ENCODE peak calls at places on chromosomes 6 and 20, in four cellular contexts. X is IMR-90, A is AG09309, M is GM12878. S is an unnamed sample.

GRCh38 chr20:41133709-41134361 is 3.5 kb upstream of the PLCG1 start:
- DNase-seq in X (peak; percentile 18), A (no peak), M (peak; percentile 94), S (no peak)

GRCh38 chr6:2909718-2910117 is 6.6 kb upstream of the SERPINB9 start:
- DNase-seq in X (peak; percentile 40), A (no peak), M (no peak), S (no peak)

GRCh38 chr6:168410035-168410434 is 30.9 kb upstream of the SMOC2 start:
- DNase-seq in X (no peak), A (no peak), M (no peak), S (no peak)

GRCh38 chr20:48622421-48622820 is 205.4 kb downstream of the PREX1 start:
- DNase-seq in X (no peak), A (no peak), M (no peak), S (no peak)

GRCh38 chr20:50330504-50331313 is 140.1 kb downstream of the CEBPB start:
- DNase-seq in X (no peak), A (no peak), M (no peak), S (no peak)

GRCh38 chr20:50146732-50147662 is 6.5 kb downstream of the PEDS1 start:
- DNase-seq in X (peak; percentile 43), A (no peak), M (peak; percentile 45), S (peak; percentile 71)

GRCh38 chr20:48003021-48003420 is 217.7 kb upstream of the SULF2 start:
- DNase-seq in X (no peak), A (no peak), M (no peak), S (no peak)

GRCh38 chr20:12928358-12928754 is 80.4 kb upstream of the SPTLC3 start:
- DNase-seq in X (no peak), A (no peak), M (no peak), S (no peak)

GRCh38 chr20:38838326-38838725 is 32.8 kb downstream of the PPP1R16B start:
- DNase-seq in X (no peak), A (no peak), M (no peak), S (no peak)

GRCh38 chr20:48051810-48052491 is 266.7 kb upstream of the SULF2 start:
- DNase-seq in X (peak; percentile 45), A (peak; percentile 52), M (no peak), S (peak; percentile 74)

GRCh38 chr20:11901127-11901526 is 16.6 kb upstream of the BTBD3 start:
- DNase-seq in X (peak; percentile 90), A (peak; percentile 59), M (no peak), S (peak; percentile 76)

GRCh38 chr6:34459899-34460593 is 5.8 kb upstream of the PACSIN1 start:
- DNase-seq in X (peak; percentile 48), A (peak; percentile 2), M (peak; percentile 24), S (no peak)

GRCh38 chr6:70753870-70754269 is 86.2 kb downstream of the SMAP1 start:
- DNase-seq in X (no peak), A (no peak), M (no peak), S (no peak)

GRCh38 chr20:50728981-50729874 is 2.2 kb upstream of the PARD6B start:
- DNase-seq in X (no peak), A (no peak), M (no peak), S (peak; percentile 53)

GRCh38 chr6:33752139-33753015 is 5.7 kb upstream of the IP6K3 start:
- DNase-seq in X (no peak), A (no peak), M (no peak), S (no peak)

GRCh38 chr6:22907085-22907484 is 337.7 kb downstream of the HDGFL1 start:
- DNase-seq in X (no peak), A (no peak), M (no peak), S (no peak)

GRCh38 chr6:54717849-54718455 is 128.6 kb upstream of the FAM83B start:
- DNase-seq in X (peak; percentile 37), A (no peak), M (peak; percentile 20), S (peak; percentile 57)

GRCh38 chr6:134720353-134721094 is 229.4 kb downstream of the ALDH8A1 start:
- DNase-seq in X (no peak), A (no peak), M (no peak), S (no peak)

GRCh38 chr20:45444050-45444449 is 25.5 kb upstream of the WFDC2 start:
- DNase-seq in X (no peak), A (no peak), M (no peak), S (no peak)

GRCh38 chr20:21357851-21358250 is 39.5 kb downstream of the NKX2-4 start:
- DNase-seq in X (peak; percentile 12), A (no peak), M (no peak), S (no peak)

GRCh38 chr20:19688031-19688806 is 69.8 kb upstream of the RIN2 start:
- DNase-seq in X (peak; percentile 92), A (peak; percentile 89), M (no peak), S (peak; percentile 58)

GRCh38 chr20:25135031-25135430 is 53.1 kb upstream of the VSX1 start:
- DNase-seq in X (no peak), A (no peak), M (no peak), S (no peak)

GRCh38 chr6:11243861-11244260 is 11.4 kb upstream of the NEDD9 start:
- DNase-seq in X (no peak), A (no peak), M (no peak), S (no peak)

GRCh38 chr6:169253745-169254238 is at the start of gene THBS2:
- DNase-seq in X (peak; percentile 93), A (peak; percentile 99), M (no peak), S (no peak)

DNA sequence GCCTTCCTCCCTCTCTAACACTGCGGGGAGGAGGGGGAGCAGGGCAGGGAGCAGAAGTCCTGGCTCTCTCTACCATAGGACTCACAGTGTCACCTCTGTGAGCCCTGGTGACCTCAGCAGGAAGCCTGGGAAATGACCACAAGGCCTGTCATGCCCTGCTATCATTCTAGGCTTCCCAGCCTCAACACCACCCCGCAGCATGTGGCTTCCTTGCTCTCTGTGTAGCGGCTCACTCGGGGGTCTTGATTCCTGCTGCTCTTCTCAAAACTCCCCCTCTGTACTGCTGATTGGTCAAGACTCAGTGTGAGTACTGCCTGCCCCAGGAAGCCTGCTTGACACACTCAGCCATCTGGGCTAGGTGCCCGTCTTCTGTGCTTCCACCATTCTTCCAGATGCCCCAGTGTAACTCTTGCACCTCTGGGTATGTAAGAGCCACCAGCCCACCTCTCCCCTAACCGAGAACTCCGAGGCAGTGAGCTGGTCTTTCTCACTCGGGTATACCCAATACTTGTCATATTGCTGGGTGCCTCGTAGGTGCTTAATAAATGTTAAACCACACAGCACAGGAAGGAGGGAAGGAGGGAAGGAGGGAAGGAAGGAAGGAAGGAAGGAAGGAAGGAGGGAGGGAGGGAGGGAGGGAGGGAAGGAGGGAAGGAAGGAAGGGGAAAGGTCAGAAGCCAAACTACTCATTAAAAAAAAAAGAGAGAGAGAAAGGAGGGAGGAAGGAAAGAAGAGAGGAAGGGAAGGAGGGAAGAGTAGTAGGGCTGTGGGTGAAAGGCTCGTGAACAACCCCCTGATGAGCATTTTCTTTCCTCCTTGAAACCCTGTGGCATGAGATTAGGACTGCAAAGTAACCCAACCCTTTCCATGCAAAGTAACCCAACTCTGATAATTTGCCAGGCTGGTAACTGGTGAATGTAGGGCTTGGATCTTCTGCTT is 5.0 kb downstream of the MDFI start:
- DNase-seq in X (no peak), A (no peak), M (no peak), S (no peak)
- H3K4me3 ChIP-seq in X (no peak overlapping the region), A (no peak overlapping the region), M (no peak overlapping the region), S (no peak overlapping the region)

GRCh38 chr6:73180718-73181619 is 44.3 kb downstream of the KHDC1L start:
- DNase-seq in X (peak; percentile 84), A (peak; percentile 59), M (peak; percentile 53), S (peak; percentile 46)

GRCh38 chr6:73177221-73177944 is 47.9 kb downstream of the KHDC1L start:
- DNase-seq in X (no peak), A (no peak), M (peak; percentile 33), S (no peak)

GRCh38 chr6:73180076-73180717 is 45.1 kb downstream of the KHDC1L start:
- DNase-seq in X (peak; percentile 25), A (peak; percentile 3), M (no peak), S (no peak)

DNA sequence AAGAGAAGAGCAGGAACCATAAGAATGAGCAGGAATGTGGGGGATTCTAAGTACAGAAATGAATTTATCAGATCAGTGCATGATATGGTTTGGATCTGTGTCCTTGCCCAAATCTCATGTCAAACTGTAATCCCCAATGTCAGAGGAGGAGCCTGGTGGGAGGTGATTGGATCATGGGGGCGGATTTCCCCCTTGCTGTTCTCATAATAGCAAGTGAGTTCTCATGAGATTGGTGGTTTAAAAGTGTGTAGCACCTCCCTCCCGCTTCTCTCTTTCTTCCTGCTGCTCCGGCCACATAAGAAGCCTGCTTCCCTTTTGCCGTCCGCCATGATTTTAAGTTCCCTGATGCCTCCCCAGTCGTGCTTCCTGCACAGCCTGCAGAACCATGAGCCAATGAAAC is 49.2 kb downstream of the KHDC1L start:
- DNase-seq in X (no peak), A (no peak), M (no peak), S (no peak)
- H3K4me3 ChIP-seq in X (no peak overlapping the region), A (no peak overlapping the region), M (no peak overlapping the region), S (no peak overlapping the region)

GRCh38 chr6:137813308-137813707 is 53.8 kb upstream of the TNFAIP3 start:
- DNase-seq in X (peak; percentile 10), A (no peak), M (no peak), S (no peak)

GRCh38 chr6:137810554-137811120 is 56.4 kb upstream of the TNFAIP3 start:
- DNase-seq in X (no peak), A (no peak), M (no peak), S (no peak)

GRCh38 chr6:137811912-137812553 is 55.0 kb upstream of the TNFAIP3 start:
- DNase-seq in X (no peak), A (no peak), M (no peak), S (no peak)

GRCh38 chr6:137808836-137809315 is 58.2 kb upstream of the TNFAIP3 start:
- DNase-seq in X (no peak), A (no peak), M (no peak), S (no peak)

DNA sequence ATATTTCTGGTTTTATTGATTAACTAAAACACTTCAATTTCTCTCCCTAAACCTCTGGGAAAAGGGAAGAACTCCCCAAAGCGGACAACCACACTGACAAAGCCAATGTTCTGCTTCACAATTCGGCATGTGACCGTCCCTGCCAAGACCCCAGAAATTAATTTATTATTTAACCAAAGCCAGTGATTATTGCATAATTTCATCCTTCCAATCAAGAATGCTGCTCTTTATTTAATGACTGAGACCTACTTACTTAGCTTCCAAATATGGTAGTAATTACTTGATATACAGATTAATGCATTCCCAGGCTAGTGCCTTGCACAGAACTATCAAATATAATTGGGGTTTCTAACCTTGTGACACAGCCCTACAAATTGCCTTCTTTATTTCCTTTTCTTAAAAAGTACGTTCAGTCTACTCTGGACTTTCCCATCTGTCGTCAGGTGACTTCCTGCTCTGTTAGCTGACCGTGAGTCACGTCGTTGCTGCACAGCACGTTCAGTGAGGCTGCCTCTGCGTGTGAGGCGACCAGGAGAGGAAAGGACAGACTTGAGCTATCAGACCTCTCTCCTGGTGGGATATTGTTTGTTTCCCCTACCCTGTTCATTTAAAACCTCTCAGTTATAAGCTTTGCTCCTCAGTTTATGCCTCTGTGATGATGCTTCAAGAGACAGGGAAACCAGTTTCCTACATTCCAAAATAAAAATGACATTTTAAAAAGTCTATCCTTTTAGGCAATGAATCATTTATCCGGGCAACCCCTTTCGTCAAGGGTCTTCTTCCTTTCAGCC is 55.7 kb upstream of the TNFAIP3 start:
- DNase-seq in X (peak; percentile 96), A (peak; percentile 58), M (peak; percentile 95), S (peak; percentile 74)
- H3K4me3 ChIP-seq in X (no peak overlapping the region), A (no peak overlapping the region), M (peak overlapping the region; percentile 20), S (no peak overlapping the region)

GRCh38 chr6:114344971-114345274 is 2.1 kb upstream of the HS3ST5 start:
- DNase-seq in X (no peak), A (no peak), M (no peak), S (no peak)

GRCh38 chr6:114344216-114344970 is 1.6 kb upstream of the HS3ST5 start:
- DNase-seq in X (no peak), A (no peak), M (no peak), S (no peak)

GRCh38 chr6:114342826-114343781 is at the start of gene HS3ST5:
- DNase-seq in X (peak; percentile 8), A (no peak), M (no peak), S (peak; percentile 77)

GRCh38 chr6:114342086-114342825 is 567 bp downstream of the HS3ST5 start:
- DNase-seq in X (no peak), A (no peak), M (no peak), S (peak; percentile 57)

GRCh38 chr6:114343782-114344144 is 940 bp upstream of the HS3ST5 start:
- DNase-seq in X (no peak), A (no peak), M (no peak), S (no peak)
- H3K4me3 ChIP-seq in X (peak overlapping the region; percentile 61), A (no peak overlapping the region), M (no peak overlapping the region), S (peak overlapping the region; percentile 91)

S was measured in SJSA1.